ENCODE peak calls at places on chromosomes 12 and 14, in four cellular contexts. One of them, this sample, is unnamed.

GRCh38 chr12:66665416-66665815 is 13.5 kb downstream of the GRIP1 start:
- DNase-seq in fibroblast of lung: no peak
- DNase-seq in CD8-positive, alpha-beta T cell: no peak
- DNase-seq in left ventricle myocardium inferior: no peak
- DNase-seq in this sample: no peak

GRCh38 chr12:116406529-116406928 is 129.0 kb upstream of the MED13L start:
- DNase-seq in fibroblast of lung: peak; percentile 88
- DNase-seq in CD8-positive, alpha-beta T cell: no peak
- DNase-seq in left ventricle myocardium inferior: peak; percentile 92
- DNase-seq in this sample: peak; percentile 24

GRCh38 chr12:67716817-67717216 is 68.3 kb downstream of the DYRK2 start:
- DNase-seq in fibroblast of lung: no peak
- DNase-seq in CD8-positive, alpha-beta T cell: no peak
- DNase-seq in left ventricle myocardium inferior: no peak
- DNase-seq in this sample: no peak

GRCh38 chr14:86038401-86038985 is 508.5 kb downstream of the FLRT2 start:
- DNase-seq in fibroblast of lung: peak; percentile 71
- DNase-seq in CD8-positive, alpha-beta T cell: no peak
- DNase-seq in left ventricle myocardium inferior: no peak
- DNase-seq in this sample: no peak

GRCh38 chr12:75892779-75893408 is 138.7 kb downstream of the PHLDA1 start:
- DNase-seq in fibroblast of lung: peak; percentile 44
- DNase-seq in CD8-positive, alpha-beta T cell: no peak
- DNase-seq in left ventricle myocardium inferior: no peak
- DNase-seq in this sample: no peak

GRCh38 chr12:122005252-122005651 is 16.4 kb upstream of the BCL7A start:
- DNase-seq in fibroblast of lung: no peak
- DNase-seq in CD8-positive, alpha-beta T cell: no peak
- DNase-seq in left ventricle myocardium inferior: no peak
- DNase-seq in this sample: no peak

GRCh38 chr12:130992448-130992847 is 38.7 kb downstream of the ADGRD1 start:
- DNase-seq in fibroblast of lung: no peak
- DNase-seq in CD8-positive, alpha-beta T cell: no peak
- DNase-seq in left ventricle myocardium inferior: no peak
- DNase-seq in this sample: no peak

GRCh38 chr12:50282581-50283229 is 615 bp downstream of the LIMA1 start:
- DNase-seq in fibroblast of lung: peak; percentile 78
- DNase-seq in CD8-positive, alpha-beta T cell: no peak
- DNase-seq in left ventricle myocardium inferior: no peak
- DNase-seq in this sample: no peak

GRCh38 chr12:116150001-116150400 is 127.5 kb downstream of the MED13L start:
- DNase-seq in fibroblast of lung: no peak
- DNase-seq in CD8-positive, alpha-beta T cell: no peak
- DNase-seq in left ventricle myocardium inferior: no peak
- DNase-seq in this sample: no peak

GRCh38 chr14:90522585-90523191 is 125.9 kb downstream of the CALM1 start:
- DNase-seq in fibroblast of lung: no peak
- DNase-seq in CD8-positive, alpha-beta T cell: no peak
- DNase-seq in left ventricle myocardium inferior: peak; percentile 42
- DNase-seq in this sample: no peak

GRCh38 chr12:16586350-16587109 is 19.4 kb downstream of the LMO3 start:
- DNase-seq in fibroblast of lung: peak; percentile 71
- DNase-seq in CD8-positive, alpha-beta T cell: no peak
- DNase-seq in left ventricle myocardium inferior: no peak
- DNase-seq in this sample: no peak

GRCh38 chr14:23299558-23299957 is 3.1 kb downstream of the PPP1R3E start:
- DNase-seq in fibroblast of lung: peak; percentile 80
- DNase-seq in CD8-positive, alpha-beta T cell: no peak
- DNase-seq in left ventricle myocardium inferior: no peak
- DNase-seq in this sample: no peak
- TF ChIP-seq CTCF in fibroblast of lung: peak; percentile 41
- TF ChIP-seq CTCF in CD8-positive, alpha-beta T cell: no peak
- TF ChIP-seq CTCF in left ventricle myocardium inferior: peak; percentile 36
- TF ChIP-seq CTCF in this sample: peak; percentile 34

GRCh38 chr14:22263961-22264360 is 325.1 kb downstream of the DAD1 start:
- DNase-seq in fibroblast of lung: no peak
- DNase-seq in CD8-positive, alpha-beta T cell: no peak
- DNase-seq in left ventricle myocardium inferior: no peak
- DNase-seq in this sample: no peak

GRCh38 chr14:22266141-22266442 is 322.9 kb downstream of the DAD1 start:
- DNase-seq in fibroblast of lung: no peak
- DNase-seq in CD8-positive, alpha-beta T cell: no peak
- DNase-seq in left ventricle myocardium inferior: no peak
- DNase-seq in this sample: no peak

GRCh38 chr14:22266683-22267082 is 322.3 kb downstream of the DAD1 start:
- DNase-seq in fibroblast of lung: no peak
- DNase-seq in CD8-positive, alpha-beta T cell: no peak
- DNase-seq in left ventricle myocardium inferior: no peak
- DNase-seq in this sample: no peak

GRCh38 chr14:22264759-22265158 is 324.3 kb downstream of the DAD1 start:
- DNase-seq in fibroblast of lung: no peak
- DNase-seq in CD8-positive, alpha-beta T cell: no peak
- DNase-seq in left ventricle myocardium inferior: no peak
- DNase-seq in this sample: no peak

DNA sequence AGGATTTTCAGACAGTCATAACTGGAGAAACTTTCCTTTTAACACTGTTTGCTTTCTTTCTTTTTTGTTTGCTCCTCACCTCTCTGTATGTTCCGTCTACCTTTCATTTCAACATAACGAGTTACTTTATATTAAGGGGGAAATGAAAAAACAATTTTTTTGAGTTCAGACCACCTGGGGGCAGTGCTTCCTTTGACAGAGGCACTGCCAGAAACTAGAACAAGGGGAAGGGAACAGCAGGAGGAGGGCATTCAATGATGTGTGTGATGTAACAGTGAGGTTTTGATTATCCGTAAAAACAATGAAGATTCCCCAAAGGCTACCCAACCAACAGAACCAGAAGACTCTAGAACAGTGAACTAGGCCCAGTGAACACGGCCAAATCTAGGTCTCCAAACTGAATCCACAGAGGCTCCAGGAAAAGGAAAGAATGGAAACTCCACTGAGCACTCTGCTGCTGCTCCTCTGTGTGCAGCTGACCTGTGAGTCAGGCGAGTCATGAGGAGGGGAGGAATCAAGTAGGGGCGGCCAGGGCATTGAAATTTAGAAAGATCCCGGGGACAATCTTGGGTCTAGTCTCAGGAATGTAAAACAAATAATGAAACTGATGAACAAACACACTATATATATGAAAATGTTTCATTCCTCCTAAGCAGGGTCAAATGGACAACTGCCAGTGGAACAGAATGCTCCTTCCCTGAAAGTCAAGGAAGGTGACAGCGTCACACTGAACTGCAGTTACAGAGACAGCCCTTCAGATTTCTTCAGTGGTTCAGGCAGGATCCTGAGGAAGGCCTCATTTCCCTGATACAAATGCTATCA is 323.5 kb downstream of the DAD1 start:
- DNase-seq in fibroblast of lung: no peak
- DNase-seq in CD8-positive, alpha-beta T cell: no peak
- DNase-seq in left ventricle myocardium inferior: no peak
- DNase-seq in this sample: no peak
- H3K27me3 ChIP-seq in fibroblast of lung: no peaks in the 10 kb centered on the region
- H3K27me3 ChIP-seq in CD8-positive, alpha-beta T cell: no peaks in the 10 kb centered on the region
- H3K27me3 ChIP-seq in left ventricle myocardium inferior: peaks cover 6% of the 10 kb centered on the region
- H3K27me3 ChIP-seq in this sample: no peaks in the 10 kb centered on the region

DNA sequence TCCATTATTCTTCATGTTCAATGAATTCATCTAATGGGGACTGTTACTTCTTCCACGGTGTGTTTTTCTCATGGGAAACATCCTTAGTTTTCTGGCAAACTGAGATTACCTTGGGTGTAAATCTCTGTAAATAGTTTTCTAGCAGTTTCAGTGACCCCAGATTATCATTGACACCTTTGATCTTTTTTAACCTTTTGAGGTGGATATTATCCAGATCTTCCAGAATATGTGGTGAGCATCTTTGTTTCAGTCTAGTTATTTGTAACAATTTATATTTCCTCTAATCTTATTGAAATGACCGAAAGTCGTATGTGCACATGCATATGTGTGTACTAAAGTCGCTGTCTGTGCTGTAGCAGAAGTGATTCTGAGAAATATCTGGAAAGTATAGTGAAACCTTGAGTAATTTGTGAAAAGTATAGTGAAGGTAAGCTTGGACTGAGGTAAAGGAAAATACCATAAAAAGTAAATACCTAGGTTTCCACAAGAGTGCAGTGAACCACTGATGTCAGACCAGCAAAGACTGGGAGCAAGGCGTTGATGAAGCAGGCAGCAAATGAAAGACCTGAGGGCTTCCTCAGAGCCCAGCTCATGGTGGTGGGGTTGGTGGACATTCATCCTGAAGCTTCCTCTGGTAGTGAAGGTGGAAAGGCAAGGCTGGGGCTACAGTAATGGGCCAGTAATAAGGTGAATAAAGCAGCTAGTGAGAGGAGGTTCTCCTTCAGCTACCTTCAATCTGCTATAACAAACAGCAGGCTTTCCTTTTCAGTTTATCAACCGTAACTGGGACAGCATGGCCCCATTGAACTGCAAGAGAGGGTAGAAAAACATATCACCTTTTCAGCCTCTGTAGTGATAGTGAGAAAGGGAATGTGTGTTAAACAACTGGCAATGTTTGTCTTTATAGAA is 480.2 kb upstream of the FBXO33 start:
- DNase-seq in fibroblast of lung: no peak
- DNase-seq in CD8-positive, alpha-beta T cell: no peak
- DNase-seq in left ventricle myocardium inferior: no peak
- DNase-seq in this sample: peak; percentile 42
- H3K4me3 ChIP-seq in fibroblast of lung: no peak overlapping the region
- H3K4me3 ChIP-seq in CD8-positive, alpha-beta T cell: no peak overlapping the region
- H3K4me3 ChIP-seq in left ventricle myocardium inferior: no peak overlapping the region
- H3K4me3 ChIP-seq in this sample: no peak overlapping the region

GRCh38 chr12:56221757-56222530 is at the start of gene RNF41:
- DNase-seq in fibroblast of lung: peak; percentile 97
- DNase-seq in CD8-positive, alpha-beta T cell: peak; percentile 85
- DNase-seq in left ventricle myocardium inferior: peak; percentile 97
- DNase-seq in this sample: peak; percentile 90
- TF ChIP-seq CTCF in fibroblast of lung: no peak
- TF ChIP-seq CTCF in CD8-positive, alpha-beta T cell: no peak
- TF ChIP-seq CTCF in left ventricle myocardium inferior: no peak
- TF ChIP-seq CTCF in this sample: no peak

DNA sequence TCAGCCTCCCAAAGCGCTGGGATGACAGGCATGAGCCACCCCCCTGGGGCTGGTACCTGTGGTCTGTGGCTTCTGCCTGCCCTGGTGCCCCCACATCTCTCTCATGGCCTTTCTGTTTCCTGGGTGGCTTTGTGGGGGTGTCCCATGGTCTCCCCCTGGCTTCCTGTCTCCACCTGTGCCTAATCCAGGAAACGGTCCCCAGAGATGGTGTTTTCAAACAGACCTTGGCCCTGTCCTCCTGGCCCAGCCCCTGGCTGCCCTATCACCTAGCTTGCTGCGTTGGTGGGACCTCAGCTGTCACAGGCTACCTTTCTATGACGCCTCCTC is 18.1 kb downstream of the MEG3 start:
- DNase-seq in fibroblast of lung: no peak
- DNase-seq in CD8-positive, alpha-beta T cell: no peak
- DNase-seq in left ventricle myocardium inferior: no peak
- DNase-seq in this sample: no peak
- H3K27me3 ChIP-seq in fibroblast of lung: no peaks in the 10 kb centered on the region
- H3K27me3 ChIP-seq in CD8-positive, alpha-beta T cell: no peaks in the 10 kb centered on the region
- H3K27me3 ChIP-seq in left ventricle myocardium inferior: peaks cover 69% of the 10 kb centered on the region
- H3K27me3 ChIP-seq in this sample: no peaks in the 10 kb centered on the region